ENCODE peak calls at places on chromosomes 7 and 10, in four cellular contexts. Y is IMR-90, U is fibroblast of pulmonary artery, A is HCT116. D is an unnamed sample.

GRCh38 chr10:96501985-96502384 is 11.7 kb downstream of the TLL2 start:
- DNase-seq in Y (no peak), U (no peak), A (peak; percentile 79), D (no peak)

GRCh38 chr10:18221123-18221522 is 80.9 kb downstream of the CACNB2 start:
- DNase-seq in Y (peak; percentile 18), U (no peak), A (no peak), D (no peak)

GRCh38 chr10:65501259-65501658 is 1424.6 kb upstream of the LRRTM3 start:
- DNase-seq in Y (no peak), U (no peak), A (no peak), D (no peak)

GRCh38 chr10:60099998-60100747 is 193.8 kb upstream of the CCDC6 start:
- DNase-seq in Y (peak; percentile 63), U (peak; percentile 77), A (peak; percentile 39), D (peak; percentile 29)

GRCh38 chr10:93947055-93947454 is 46.7 kb upstream of the PLCE1 start:
- DNase-seq in Y (peak; percentile 86), U (peak; percentile 57), A (no peak), D (peak; percentile 54)

GRCh38 chr7:157426463-157427301 is 89.9 kb downstream of the DNAJB6 start:
- DNase-seq in Y (no peak), U (no peak), A (no peak), D (no peak)

GRCh38 chr7:6833636-6834035 is 7.6 kb upstream of the CCZ1B start:
- DNase-seq in Y (no peak), U (no peak), A (no peak), D (no peak)

GRCh38 chr7:105353752-105354328 is 34.9 kb downstream of the SRPK2 start:
- DNase-seq in Y (no peak), U (peak; percentile 71), A (no peak), D (no peak)

GRCh38 chr10:6497524-6498140 is 82.4 kb downstream of the PRKCQ start:
- DNase-seq in Y (no peak), U (no peak), A (no peak), D (no peak)

GRCh38 chr10:29297678-29298077 is 8.8 kb downstream of the LYZL1 start:
- DNase-seq in Y (no peak), U (no peak), A (peak; percentile 6), D (no peak)

GRCh38 chr7:110480964-110481363 is 610.0 kb upstream of the LRRN3 start:
- DNase-seq in Y (no peak), U (no peak), A (no peak), D (no peak)

GRCh38 chr10:2208106-2208505 is 470.8 kb upstream of the ADARB2 start:
- DNase-seq in Y (no peak), U (no peak), A (no peak), D (no peak)

GRCh38 chr10:11359849-11360248 is 251.6 kb downstream of the USP6NL start:
- DNase-seq in Y (no peak), U (no peak), A (no peak), D (no peak)

GRCh38 chr10:31522820-31523219 is 203.8 kb downstream of the ZEB1 start:
- DNase-seq in Y (no peak), U (no peak), A (no peak), D (no peak)

GRCh38 chr10:31521432-31521831 is 202.4 kb downstream of the ZEB1 start:
- DNase-seq in Y (no peak), U (no peak), A (no peak), D (no peak)

GRCh38 chr10:31526681-31527080 is 207.7 kb downstream of the ZEB1 start:
- DNase-seq in Y (peak; percentile 27), U (peak; percentile 38), A (no peak), D (no peak)

GRCh38 chr10:31526178-31526577 is 207.2 kb downstream of the ZEB1 start:
- DNase-seq in Y (no peak), U (no peak), A (no peak), D (no peak)

GRCh38 chr10:31524458-31524857 is 205.4 kb downstream of the ZEB1 start:
- DNase-seq in Y (no peak), U (no peak), A (no peak), D (no peak)
- TF ChIP-seq CTCF in Y (no peak), U (no peak), A (no peak), D (no peak)

GRCh38 chr7:13904689-13905088 is 84.8 kb downstream of the ETV1 start:
- DNase-seq in Y (peak; percentile 77), U (peak; percentile 51), A (no peak), D (no peak)
- H3K4me3 ChIP-seq in Y (no peak overlapping the region), U (no peak overlapping the region), A (no peak overlapping the region), D (no peak overlapping the region)

GRCh38 chr7:23100697-23101096 is 4.9 kb upstream of the KLHL7 start:
- DNase-seq in Y (no peak), U (no peak), A (no peak), D (no peak)
- TF ChIP-seq CTCF in Y (no peak), U (no peak), A (no peak), D (no peak)

GRCh38 chr7:150560486-150560885 is 6.7 kb upstream of the GIMAP4 start:
- DNase-seq in Y (no peak), U (no peak), A (no peak), D (no peak)
- H3K4me3 ChIP-seq in Y (no peak overlapping the region), U (no peak overlapping the region), A (no peak overlapping the region), D (no peak overlapping the region)

DNA sequence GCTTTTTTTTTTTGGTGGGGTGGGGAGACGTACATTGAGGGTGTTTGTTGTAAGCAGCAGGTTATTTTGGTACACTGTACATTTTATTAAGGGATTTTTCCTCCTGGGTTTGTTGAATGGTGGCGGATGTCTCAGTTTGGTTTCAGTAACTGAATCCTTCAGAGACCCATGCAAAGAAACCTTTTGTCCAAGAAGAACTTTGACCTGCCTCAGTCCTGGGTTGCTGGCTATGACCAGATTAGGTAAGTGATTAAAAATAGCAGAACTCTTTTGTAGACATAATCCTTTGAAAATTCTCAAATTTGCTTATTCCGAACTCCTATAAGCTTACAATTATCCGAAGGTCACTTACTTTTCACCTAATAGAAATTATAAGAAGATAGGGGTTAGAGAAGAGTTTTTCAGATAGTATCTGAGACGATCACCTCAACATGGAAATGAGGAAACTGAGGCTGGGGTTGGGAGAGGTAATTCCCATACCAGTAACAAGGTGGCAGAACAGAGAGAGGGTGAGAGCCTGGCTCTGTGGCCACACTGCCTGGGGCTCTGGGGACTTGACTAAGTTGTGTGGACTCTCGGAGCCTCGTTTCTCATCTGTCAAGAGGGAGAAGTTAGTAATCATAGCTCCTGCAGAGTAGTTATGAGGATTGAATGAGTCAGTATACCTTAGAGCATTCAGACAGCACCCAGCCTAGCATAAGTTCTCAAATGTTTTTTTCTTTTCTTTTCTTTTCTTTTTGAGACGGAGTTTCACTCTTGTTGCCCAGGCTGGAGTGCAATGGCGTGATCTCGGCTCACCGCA is 87.4 kb downstream of the CCNY start:
- DNase-seq in Y (peak; percentile 79), U (peak; percentile 37), A (no peak), D (no peak)
- TF ChIP-seq CTCF in Y (peak; percentile 17), U (no peak), A (no peak), D (no peak)